ENCODE peak calls at places on chromosome 9, in eight cellular contexts. One of them, this sample, is unnamed.

GRCh38 chr9:127122176-127123151 is at the start of gene ANGPTL2:
- DNase-seq in astrocyte of the spinal cord: peak; percentile 94
- DNase-seq in AG09319: peak; percentile 98
- DNase-seq in left lung: peak; percentile 89
- DNase-seq in tibial nerve: peak; percentile 80
- DNase-seq in osteocyte: peak; percentile 97
- DNase-seq in IMR-90: peak; percentile 95
- DNase-seq in RWPE1: peak; percentile 77
- DNase-seq in this sample: peak; percentile 71

GRCh38 chr9:123960366-123960765 is 30.4 kb upstream of the DENND1A start:
- DNase-seq in RWPE1: no peak
- DNase-seq in tibial nerve: no peak
- DNase-seq in osteocyte: no peak
- DNase-seq in IMR-90: no peak
- DNase-seq in left lung: no peak
- DNase-seq in astrocyte of the spinal cord: no peak
- DNase-seq in AG09319: no peak
- DNase-seq in this sample: no peak

GRCh38 chr9:92208693-92209524 is 84.6 kb downstream of the IARS1 start:
- DNase-seq in tibial nerve: no peak
- DNase-seq in left lung: no peak
- DNase-seq in RWPE1: no peak
- DNase-seq in AG09319: no peak
- DNase-seq in astrocyte of the spinal cord: no peak
- DNase-seq in osteocyte: no peak
- DNase-seq in IMR-90: peak; percentile 31
- DNase-seq in this sample: no peak

GRCh38 chr9:131868766-131869165 is 128.9 kb upstream of the RAPGEF1 start:
- DNase-seq in RWPE1: no peak
- DNase-seq in IMR-90: peak; percentile 11
- DNase-seq in AG09319: peak; percentile 38
- DNase-seq in left lung: no peak
- DNase-seq in osteocyte: no peak
- DNase-seq in astrocyte of the spinal cord: peak; percentile 16
- DNase-seq in tibial nerve: no peak
- DNase-seq in this sample: no peak

GRCh38 chr9:21762064-21762463 is 40.4 kb upstream of the MTAP start:
- DNase-seq in IMR-90: no peak
- DNase-seq in left lung: no peak
- DNase-seq in AG09319: no peak
- DNase-seq in osteocyte: no peak
- DNase-seq in tibial nerve: no peak
- DNase-seq in astrocyte of the spinal cord: no peak
- DNase-seq in RWPE1: no peak
- DNase-seq in this sample: no peak

GRCh38 chr9:79912641-79913040 is 340.9 kb downstream of the TLE4 start:
- DNase-seq in AG09319: peak; percentile 11
- DNase-seq in osteocyte: no peak
- DNase-seq in tibial nerve: no peak
- DNase-seq in astrocyte of the spinal cord: peak; percentile 61
- DNase-seq in IMR-90: no peak
- DNase-seq in RWPE1: no peak
- DNase-seq in left lung: no peak
- DNase-seq in this sample: no peak

GRCh38 chr9:15403155-15403554 is 19.5 kb upstream of the SNAPC3 start:
- DNase-seq in astrocyte of the spinal cord: no peak
- DNase-seq in left lung: no peak
- DNase-seq in AG09319: no peak
- DNase-seq in IMR-90: no peak
- DNase-seq in tibial nerve: no peak
- DNase-seq in osteocyte: no peak
- DNase-seq in RWPE1: no peak
- DNase-seq in this sample: no peak

GRCh38 chr9:98564714-98565113 is 144.0 kb downstream of the GABBR2 start:
- DNase-seq in IMR-90: no peak
- DNase-seq in left lung: no peak
- DNase-seq in AG09319: no peak
- DNase-seq in RWPE1: no peak
- DNase-seq in osteocyte: no peak
- DNase-seq in tibial nerve: no peak
- DNase-seq in astrocyte of the spinal cord: no peak
- DNase-seq in this sample: no peak

DNA sequence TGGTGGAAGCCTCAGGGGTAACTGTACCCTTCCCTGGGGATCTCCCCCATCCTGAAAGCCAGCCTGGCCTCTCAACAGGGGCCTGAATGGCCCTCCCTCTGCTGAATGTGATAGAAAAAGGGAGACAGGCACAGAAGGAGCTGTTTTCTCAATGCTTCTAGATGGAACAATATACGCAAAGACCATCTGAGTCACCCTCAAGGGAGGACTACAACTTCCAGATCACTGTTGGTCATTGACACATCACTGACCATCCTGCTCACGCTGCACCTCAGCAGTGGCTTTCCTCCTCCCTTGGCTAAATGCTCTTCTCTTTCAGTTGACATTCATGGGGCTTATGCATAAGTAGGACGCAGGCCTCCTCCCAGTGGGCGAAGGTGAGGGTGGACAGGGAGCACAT is 112.2 kb upstream of the SHB start:
- DNase-seq in IMR-90: no peak
- DNase-seq in AG09319: no peak
- DNase-seq in astrocyte of the spinal cord: no peak
- DNase-seq in RWPE1: no peak
- DNase-seq in left lung: no peak
- DNase-seq in tibial nerve: no peak
- DNase-seq in osteocyte: no peak
- DNase-seq in this sample: no peak
- TF ChIP-seq CTCF in IMR-90: no peak
- TF ChIP-seq CTCF in AG09319: no peak
- TF ChIP-seq CTCF in astrocyte of the spinal cord: no peak
- TF ChIP-seq CTCF in RWPE1: no peak
- TF ChIP-seq CTCF in left lung: no peak
- TF ChIP-seq CTCF in tibial nerve: no peak
- TF ChIP-seq CTCF in osteocyte: no peak
- TF ChIP-seq CTCF in this sample: no peak

GRCh38 chr9:111720170-111720569 is 58.8 kb downstream of the GNG10 start:
- DNase-seq in AG09319: no peak
- DNase-seq in osteocyte: no peak
- DNase-seq in astrocyte of the spinal cord: no peak
- DNase-seq in IMR-90: peak; percentile 7
- DNase-seq in RWPE1: no peak
- DNase-seq in left lung: no peak
- DNase-seq in tibial nerve: no peak
- DNase-seq in this sample: no peak
- TF ChIP-seq CTCF in AG09319: no peak
- TF ChIP-seq CTCF in osteocyte: no peak
- TF ChIP-seq CTCF in astrocyte of the spinal cord: no peak
- TF ChIP-seq CTCF in IMR-90: peak; percentile 17
- TF ChIP-seq CTCF in RWPE1: peak; percentile 27
- TF ChIP-seq CTCF in left lung: no peak
- TF ChIP-seq CTCF in tibial nerve: no peak
- TF ChIP-seq CTCF in this sample: no peak

GRCh38 chr9:18495065-18495464 is 21.1 kb downstream of the ADAMTSL1 start:
- DNase-seq in osteocyte: no peak
- DNase-seq in AG09319: no peak
- DNase-seq in IMR-90: no peak
- DNase-seq in tibial nerve: no peak
- DNase-seq in astrocyte of the spinal cord: no peak
- DNase-seq in RWPE1: no peak
- DNase-seq in left lung: no peak
- DNase-seq in this sample: no peak
- TF ChIP-seq CTCF in osteocyte: no peak
- TF ChIP-seq CTCF in AG09319: no peak
- TF ChIP-seq CTCF in IMR-90: no peak
- TF ChIP-seq CTCF in tibial nerve: no peak
- TF ChIP-seq CTCF in astrocyte of the spinal cord: no peak
- TF ChIP-seq CTCF in RWPE1: no peak
- TF ChIP-seq CTCF in left lung: no peak
- TF ChIP-seq CTCF in this sample: no peak

DNA sequence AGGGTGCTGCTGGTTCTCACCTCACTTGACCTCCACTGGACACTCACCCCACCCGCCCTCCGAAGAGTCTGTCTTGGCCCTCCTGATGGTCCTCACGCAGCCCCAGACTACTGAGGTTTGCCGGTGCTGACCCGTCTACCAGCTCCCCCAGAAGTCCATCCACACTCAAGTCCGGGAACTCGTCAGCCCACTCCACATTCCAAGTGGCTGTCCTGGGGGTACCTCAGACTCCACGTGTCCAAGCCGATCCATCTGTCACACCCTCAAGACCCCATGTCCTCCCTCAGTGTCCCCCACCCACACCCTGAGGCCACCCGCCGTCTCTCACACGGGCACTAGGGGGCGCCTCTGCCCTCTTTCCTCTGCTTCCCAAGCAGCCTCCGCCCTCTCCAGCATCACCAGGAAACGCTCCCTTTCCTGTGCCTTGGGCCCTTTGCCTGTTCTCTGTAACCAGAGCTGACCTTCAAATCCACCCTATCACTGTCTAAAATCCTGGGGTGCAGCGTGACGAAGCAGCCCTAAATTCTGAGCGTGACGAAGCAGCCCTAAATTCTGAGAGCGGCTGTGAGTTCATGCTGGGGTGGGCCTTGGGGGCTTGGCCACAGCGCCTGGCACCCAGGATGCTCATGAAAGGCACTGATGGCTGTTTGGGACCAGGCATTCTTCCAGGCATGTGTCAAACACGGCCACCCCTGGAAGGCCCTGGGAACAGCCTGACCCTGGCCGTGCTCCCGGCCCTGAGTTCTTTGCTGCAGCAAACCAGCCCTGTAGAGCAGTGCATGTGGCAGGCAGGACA is 95.7 kb downstream of the KCNT1 start:
- DNase-seq in RWPE1: peak; percentile 71
- DNase-seq in left lung: peak; percentile 83
- DNase-seq in AG09319: peak; percentile 3
- DNase-seq in osteocyte: no peak
- DNase-seq in IMR-90: peak; percentile 31
- DNase-seq in astrocyte of the spinal cord: no peak
- DNase-seq in tibial nerve: no peak
- DNase-seq in this sample: peak; percentile 83
- TF ChIP-seq CTCF in RWPE1: peak; percentile 80
- TF ChIP-seq CTCF in left lung: peak; percentile 44
- TF ChIP-seq CTCF in AG09319: peak; percentile 62
- TF ChIP-seq CTCF in osteocyte: peak; percentile 59
- TF ChIP-seq CTCF in IMR-90: peak; percentile 66
- TF ChIP-seq CTCF in astrocyte of the spinal cord: peak; percentile 58
- TF ChIP-seq CTCF in tibial nerve: peak; percentile 25
- TF ChIP-seq CTCF in this sample: peak; percentile 26

GRCh38 chr9:134494273-134494815 is 147.3 kb upstream of the COL5A1 start:
- DNase-seq in RWPE1: no peak
- DNase-seq in AG09319: no peak
- DNase-seq in astrocyte of the spinal cord: no peak
- DNase-seq in osteocyte: no peak
- DNase-seq in left lung: peak; percentile 43
- DNase-seq in IMR-90: no peak
- DNase-seq in tibial nerve: peak; percentile 2
- DNase-seq in this sample: no peak
- TF ChIP-seq CTCF in RWPE1: no peak
- TF ChIP-seq CTCF in AG09319: no peak
- TF ChIP-seq CTCF in astrocyte of the spinal cord: no peak
- TF ChIP-seq CTCF in osteocyte: no peak
- TF ChIP-seq CTCF in left lung: no peak
- TF ChIP-seq CTCF in IMR-90: no peak
- TF ChIP-seq CTCF in tibial nerve: no peak
- TF ChIP-seq CTCF in this sample: no peak

DNA sequence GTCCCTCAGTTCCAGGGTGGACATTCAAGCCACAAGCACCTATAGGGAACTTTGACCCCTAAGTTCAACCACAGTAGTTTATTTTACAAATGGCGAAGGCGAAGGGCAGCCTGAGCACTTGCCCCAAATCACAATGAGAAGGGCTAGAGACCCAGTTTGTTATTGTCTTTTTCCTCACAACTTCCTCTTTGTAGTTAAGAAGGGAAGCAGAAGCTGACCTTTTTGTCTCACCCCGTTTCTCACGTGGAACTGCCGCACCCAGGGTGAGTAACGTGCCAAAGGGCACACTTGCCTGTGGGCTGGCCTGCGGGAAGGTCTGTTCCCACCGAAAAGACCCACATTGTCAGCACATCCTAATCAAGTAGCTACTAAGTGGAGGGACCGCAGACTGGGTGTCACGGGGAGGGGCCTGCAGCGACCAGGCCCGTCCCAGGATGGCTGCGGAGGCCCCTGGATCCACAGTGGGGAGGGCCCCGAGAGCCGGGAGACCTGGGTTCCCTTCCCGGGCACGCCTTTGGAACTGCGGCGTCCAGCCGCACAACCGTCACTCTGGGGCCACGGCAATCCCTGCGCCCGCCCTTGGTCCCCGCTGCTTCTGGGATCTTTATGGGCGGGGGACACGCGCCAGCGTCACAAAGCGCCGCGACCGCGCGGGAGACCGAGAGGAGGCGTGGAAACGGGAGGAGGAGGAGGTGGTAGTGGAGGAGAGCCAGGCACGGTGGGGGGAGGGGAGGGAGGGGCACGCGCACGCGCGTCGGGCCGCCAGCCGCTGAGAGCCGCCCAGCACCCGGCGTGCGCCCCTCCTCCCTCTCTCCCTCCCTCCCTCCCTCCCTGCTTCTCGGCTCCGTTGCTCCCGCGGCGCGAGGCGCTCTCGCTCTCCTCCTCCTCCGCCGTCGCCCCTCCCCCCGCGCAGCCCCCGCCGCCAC is at the start of gene UBE2R2:
- DNase-seq in RWPE1: peak; percentile 98
- DNase-seq in IMR-90: peak; percentile 86
- DNase-seq in tibial nerve: peak; percentile 85
- DNase-seq in osteocyte: peak; percentile 96
- DNase-seq in left lung: peak; percentile 97
- DNase-seq in AG09319: peak; percentile 82
- DNase-seq in astrocyte of the spinal cord: peak; percentile 93
- DNase-seq in this sample: peak; percentile 98
- TF ChIP-seq CTCF in RWPE1: no peak
- TF ChIP-seq CTCF in IMR-90: no peak
- TF ChIP-seq CTCF in tibial nerve: no peak
- TF ChIP-seq CTCF in osteocyte: no peak
- TF ChIP-seq CTCF in left lung: no peak
- TF ChIP-seq CTCF in AG09319: no peak
- TF ChIP-seq CTCF in astrocyte of the spinal cord: no peak
- TF ChIP-seq CTCF in this sample: no peak

GRCh38 chr9:102922526-102922925 is 72.6 kb upstream of the CYLC2 start:
- DNase-seq in osteocyte: no peak
- DNase-seq in tibial nerve: no peak
- DNase-seq in left lung: no peak
- DNase-seq in IMR-90: no peak
- DNase-seq in astrocyte of the spinal cord: no peak
- DNase-seq in AG09319: no peak
- DNase-seq in RWPE1: no peak
- DNase-seq in this sample: no peak
- TF ChIP-seq CTCF in osteocyte: no peak
- TF ChIP-seq CTCF in tibial nerve: no peak
- TF ChIP-seq CTCF in left lung: no peak
- TF ChIP-seq CTCF in IMR-90: no peak
- TF ChIP-seq CTCF in astrocyte of the spinal cord: no peak
- TF ChIP-seq CTCF in AG09319: no peak
- TF ChIP-seq CTCF in RWPE1: no peak
- TF ChIP-seq CTCF in this sample: no peak

This sample was measured in GM13976.